ENCODE peak calls at places on chromosomes 1 and 21, in five cellular contexts. A is fibroblast of mammary gland, G is RWPE1, K is Caco-2, L is body of pancreas. F is an unnamed sample.

GRCh38 chr1:13805431-13805830 is 105.4 kb downstream of the PRDM2 start:
- DNase-seq in A (no peak), K (no peak), G (no peak), L (no peak), F (no peak)

GRCh38 chr1:208820600-208821232 is 576.5 kb upstream of the PLXNA2 start:
- DNase-seq in A (no peak), G (no peak), L (no peak), K (no peak), F (no peak)

GRCh38 chr1:39672551-39672947 is 642 bp upstream of the NT5C1A start:
- DNase-seq in G (no peak), K (no peak), L (peak), A (no peak), F (no peak)

GRCh38 chr1:62385923-62386322 is 50.9 kb upstream of the USP1 start:
- DNase-seq in A (no peak), K (peak), G (no peak), L (no peak), F (no peak)

GRCh38 chr1:9687120-9687875 is 35.8 kb downstream of the PIK3CD start:
- DNase-seq in G (peak), L (peak), A (peak), K (peak), F (peak)

GRCh38 chr21:22120616-22121266 is 1122.5 kb downstream of the NCAM2 start:
- DNase-seq in K (no peak), L (peak), G (no peak), A (peak), F (no peak)

GRCh38 chr21:15221799-15222386 is 157.1 kb upstream of the NRIP1 start:
- DNase-seq in G (peak), K (peak), A (peak), L (peak), F (no peak)

GRCh38 chr1:167502719-167503452 is 15.4 kb downstream of the CD247 start:
- DNase-seq in L (no peak), A (no peak), G (no peak), K (no peak), F (no peak)

GRCh38 chr21:25735895-25736597 is 1.3 kb downstream of the GABPA start:
- DNase-seq in A (peak), L (no peak), K (peak), G (no peak), F (no peak)

GRCh38 chr21:25734654-25735220 is at the start of the genes ATP5PF and GABPA:
- DNase-seq in G (peak), L (peak), K (peak), A (peak), F (peak)

GRCh38 chr21:25732091-25732760 is 2.5 kb downstream of the ATP5PF start:
- DNase-seq in G (no peak), L (no peak), K (no peak), A (no peak), F (no peak)

GRCh38 chr21:25733859-25734653 is 648 bp downstream of the ATP5PF start:
- DNase-seq in A (peak), G (no peak), K (peak), L (no peak), F (no peak)

DNA sequence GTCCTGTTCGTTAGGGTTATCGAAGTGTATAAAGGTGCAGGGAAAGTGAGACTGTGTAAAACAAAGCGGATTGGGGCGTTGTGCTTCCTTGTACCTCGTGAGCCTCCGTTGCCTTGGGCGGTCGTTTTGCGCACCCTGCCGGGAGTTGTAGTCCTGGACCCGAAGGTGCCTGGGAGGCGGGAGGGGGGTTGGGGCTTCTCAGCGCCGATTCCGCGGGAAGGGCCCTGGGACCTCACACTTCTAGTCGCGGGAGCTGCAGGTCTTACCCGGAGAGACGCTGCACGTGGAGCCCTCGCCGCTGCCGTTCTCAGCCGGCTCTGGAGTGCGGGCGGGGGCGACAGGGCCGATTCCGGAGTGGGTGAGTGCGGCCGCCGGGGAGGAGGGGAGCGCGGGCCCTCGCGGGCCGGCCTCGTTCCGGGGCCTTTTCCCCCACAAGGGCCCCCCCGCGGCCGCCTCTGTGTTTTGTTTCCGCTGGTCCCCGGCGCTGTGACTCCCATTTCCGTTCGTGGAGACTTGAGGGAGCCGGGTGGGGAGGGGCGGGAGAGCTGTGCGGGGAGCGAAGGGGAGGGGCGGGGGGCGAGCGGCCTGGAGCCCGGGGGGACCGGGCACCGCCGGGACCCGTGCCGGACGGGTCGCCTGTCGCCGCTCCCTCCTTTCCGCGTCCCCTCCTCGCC is 586 bp downstream of the GABPA start:
- DNase-seq in K (peak), G (peak), A (peak), L (peak), F (peak)
- TF ChIP-seq CTCF in K (no peak), G (no peak), A (no peak), L (no peak), F (no peak)

GRCh38 chr1:227917081-227917950 is 30.4 kb downstream of the WNT9A start:
- DNase-seq in G (no peak), L (no peak), A (no peak), K (no peak), F (no peak)
- TF ChIP-seq CTCF in G (no peak), L (no peak), A (no peak), K (no peak), F (peak)

DNA sequence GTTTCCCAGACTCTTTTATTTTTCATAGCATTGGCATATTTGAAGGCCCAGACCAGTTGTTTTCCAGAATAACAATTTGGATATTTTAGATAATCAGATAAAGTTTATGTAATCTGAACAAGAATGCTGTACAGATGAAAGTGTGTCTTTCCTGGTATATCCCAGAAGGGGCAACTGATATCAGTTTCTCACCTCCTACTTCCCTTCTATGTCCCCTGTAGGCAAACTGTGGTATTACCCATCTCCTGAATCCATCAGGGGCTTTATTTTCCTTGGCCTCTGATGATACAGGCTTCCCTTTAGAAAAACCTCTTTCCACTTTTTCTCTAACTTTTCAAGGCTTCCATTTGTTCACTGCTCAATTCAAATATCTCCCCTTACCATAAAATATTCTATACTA is 87.5 kb upstream of the RGS1 start:
- DNase-seq in A (no peak), K (no peak), G (peak), L (no peak), F (no peak)
- TF ChIP-seq CTCF in A (peak), K (peak), G (no peak), L (no peak), F (peak)

GRCh38 chr1:151128800-151129199 is 17.6 kb downstream of the SEMA6C start:
- DNase-seq in A (no peak), L (no peak), G (no peak), K (no peak), F (no peak)

DNA sequence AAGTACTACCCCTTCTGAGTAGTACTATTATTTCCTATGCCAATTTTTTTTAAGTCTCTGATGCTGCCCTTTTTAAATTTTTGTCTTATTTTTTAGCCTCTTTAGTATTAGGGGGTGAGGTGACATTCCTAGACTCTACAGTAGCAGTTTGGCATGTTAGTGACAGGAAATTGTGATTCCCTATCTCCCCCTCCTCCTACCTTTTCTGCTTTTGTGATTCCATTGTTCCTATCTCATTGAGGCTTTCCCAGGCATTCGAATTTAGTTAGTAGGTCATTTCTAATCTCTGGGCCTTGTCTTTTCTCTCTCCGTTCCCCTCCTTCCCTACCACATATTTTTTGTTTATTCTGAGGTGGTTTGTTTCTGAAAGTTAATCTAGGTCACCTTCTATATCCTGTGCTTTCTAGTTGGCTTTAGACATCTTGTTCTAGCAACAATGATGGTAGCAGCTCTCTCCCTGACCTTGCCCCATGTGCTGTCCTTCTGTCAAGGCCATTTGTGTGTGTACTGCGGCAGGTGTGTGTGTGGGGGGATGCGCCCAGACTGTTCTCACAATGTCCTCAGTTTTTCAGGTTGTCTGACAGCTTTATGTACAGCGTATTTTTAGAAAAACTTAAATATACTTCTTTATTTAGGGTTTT is 21.5 kb downstream of the SEMA6C start:
- DNase-seq in A (no peak), K (no peak), L (peak), G (no peak), F (no peak)
- TF ChIP-seq CTCF in A (no peak), K (no peak), L (no peak), G (no peak), F (no peak)

DNA sequence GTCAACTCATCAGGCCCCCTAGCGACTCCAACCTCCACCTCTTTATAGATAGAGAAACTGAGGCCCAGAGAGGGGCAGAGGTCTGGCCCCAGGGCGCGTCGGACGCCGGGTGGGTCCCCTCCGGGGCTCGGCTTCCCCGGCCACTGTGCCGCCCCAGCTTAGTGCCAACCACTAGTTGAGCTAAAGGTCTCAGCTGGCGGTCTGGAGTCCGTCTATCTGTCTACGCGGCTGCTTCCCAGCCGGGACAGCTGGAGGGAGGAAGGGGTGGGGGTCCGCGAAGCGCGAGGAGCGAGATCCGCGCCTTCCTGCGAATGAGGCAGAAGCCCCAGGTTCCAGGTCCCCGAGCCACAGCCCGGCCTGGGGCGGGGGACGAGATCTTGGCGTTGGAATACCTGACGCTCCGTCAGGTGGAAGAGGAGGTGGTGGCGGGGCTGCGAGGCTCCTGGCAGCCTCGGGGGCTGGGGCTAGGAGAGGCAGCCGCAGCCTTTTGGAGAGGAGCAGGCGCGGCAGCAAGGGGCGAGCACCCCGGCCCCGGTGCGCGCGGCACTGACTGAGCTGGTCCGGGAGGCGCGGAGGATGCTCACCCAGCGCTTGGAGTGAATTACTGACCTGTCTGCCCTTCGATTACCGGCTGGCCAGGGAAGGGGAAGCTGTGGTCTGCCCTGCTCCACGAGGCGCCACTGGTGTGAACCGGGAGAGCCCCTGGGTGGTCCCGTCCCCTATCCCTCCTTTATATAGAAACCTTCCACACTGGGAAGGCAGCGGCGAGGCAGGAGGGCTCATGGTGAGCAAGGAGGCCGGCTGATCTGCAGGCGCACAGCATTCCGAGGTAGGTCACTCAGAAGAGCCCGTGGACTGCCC is 948 bp downstream of the PODN start:
- DNase-seq in A (no peak), L (peak), K (no peak), G (no peak), F (no peak)
- TF ChIP-seq CTCF in A (no peak), L (no peak), K (no peak), G (no peak), F (no peak)

F was measured in progenitor cell of endocrine pancreas.